ENCODE peak calls at places on chromosome 14, in ten cellular contexts. H is Peyer's patch, L is fibroblast of lung, K is GM12865, T is heart left ventricle, G is uterus, O is gastrocnemius medialis, Z is MM.1S, E is choroid plexus epithelial cell, X is astrocyte of the cerebellum. Y is an unnamed sample.

GRCh38 chr14:75829316-75829715 is 152.5 kb downstream of the TGFB3 start:
- DNase-seq in O (no peak), K (no peak), X (no peak), E (no peak), T (no peak), G (no peak), H (no peak), Z (no peak), L (no peak), Y (no peak)

GRCh38 chr14:92603309-92604257 is 90.0 kb downstream of the RIN3 start:
- DNase-seq in X (peak; percentile 94), K (no peak), G (no peak), Z (no peak), L (peak; percentile 78), O (no peak), E (peak; percentile 92), T (peak; percentile 74), H (no peak), Y (peak; percentile 56)

GRCh38 chr14:79044894-79045624 is 874.9 kb downstream of the NRXN3 start:
- DNase-seq in T (no peak), E (peak; percentile 72), L (peak; percentile 64), O (no peak), Z (no peak), K (no peak), X (peak; percentile 83), H (no peak), G (peak; percentile 73), Y (no peak)

GRCh38 chr14:75280831-75281690 is 2.4 kb downstream of the FOS start:
- DNase-seq in G (no peak), K (no peak), E (peak; percentile 52), Z (no peak), O (no peak), X (no peak), L (peak; percentile 41), T (no peak), H (no peak), Y (no peak)

GRCh38 chr14:65431951-65432350 is 19.4 kb downstream of the FUT8 start:
- DNase-seq in T (no peak), H (no peak), O (no peak), K (no peak), Z (no peak), E (peak; percentile 85), L (no peak), G (no peak), X (no peak), Y (no peak)

GRCh38 chr14:74619672-74620131 is 7.7 kb upstream of the LTBP2 start:
- DNase-seq in G (peak; percentile 95), O (peak; percentile 57), T (peak; percentile 91), K (no peak), E (peak; percentile 98), Z (no peak), L (peak; percentile 97), H (peak; percentile 79), X (peak; percentile 95), Y (no peak)

GRCh38 chr14:55731881-55732498 is 152.0 kb downstream of the KTN1 start:
- DNase-seq in K (peak; percentile 49), G (no peak), O (no peak), E (peak; percentile 62), H (peak; percentile 65), L (peak; percentile 47), T (no peak), Z (no peak), X (no peak), Y (peak; percentile 72)

GRCh38 chr14:33782923-33783322 is 168.0 kb downstream of the EGLN3 start:
- DNase-seq in Z (no peak), G (no peak), L (no peak), H (no peak), T (no peak), X (no peak), O (no peak), K (no peak), E (no peak), Y (no peak)

GRCh38 chr14:78902010-78902623 is 731.9 kb downstream of the NRXN3 start:
- DNase-seq in K (peak; percentile 47), E (peak; percentile 78), O (no peak), T (no peak), H (no peak), G (no peak), X (peak; percentile 13), Z (peak; percentile 21), L (peak; percentile 36), Y (peak; percentile 28)

GRCh38 chr14:29710015-29710414 is 217.6 kb downstream of the PRKD1 start:
- DNase-seq in E (peak; percentile 42), X (no peak), Z (no peak), H (no peak), K (no peak), T (no peak), L (peak; percentile 40), G (no peak), O (no peak), Y (no peak)

GRCh38 chr14:101950516-101951215 is 13.7 kb upstream of the DYNC1H1 start:
- DNase-seq in L (no peak), G (no peak), O (no peak), K (no peak), H (no peak), E (no peak), Z (no peak), X (no peak), T (no peak), Y (no peak)

GRCh38 chr14:31881531-31882310 is 195.4 kb upstream of the ARHGAP5 start:
- DNase-seq in T (no peak), O (no peak), E (peak; percentile 40), H (no peak), X (no peak), K (no peak), G (no peak), L (no peak), Z (no peak), Y (no peak)

GRCh38 chr14:100304825-100305445 is 1.3 kb downstream of the SLC25A29 start:
- DNase-seq in H (peak; percentile 72), T (no peak), O (no peak), K (no peak), Z (no peak), L (no peak), X (no peak), E (peak; percentile 46), G (peak; percentile 62), Y (peak; percentile 37)

GRCh38 chr14:23512156-23512555 is 39.4 kb downstream of the ZFHX2 start:
- DNase-seq in L (no peak), X (no peak), T (no peak), Z (no peak), H (no peak), G (no peak), O (no peak), K (no peak), E (no peak), Y (peak; percentile 41)

GRCh38 chr14:31084385-31084784 is 58.2 kb upstream of the STRN3 start:
- DNase-seq in O (no peak), G (no peak), E (no peak), H (no peak), Z (no peak), T (no peak), X (no peak), K (peak; percentile 47), L (no peak), Y (no peak)

GRCh38 chr14:91867316-91867988 is at the start of gene TC2N:
- DNase-seq in Z (no peak), H (peak; percentile 71), E (no peak), G (no peak), K (peak; percentile 69), L (no peak), T (no peak), O (no peak), X (no peak), Y (peak; percentile 83)

GRCh38 chr14:74571901-74572828 is 39.9 kb downstream of the LTBP2 start:
- DNase-seq in L (peak; percentile 98), G (peak; percentile 76), O (no peak), H (no peak), K (no peak), Z (no peak), X (peak; percentile 95), T (peak; percentile 40), E (peak; percentile 99), Y (peak; percentile 40)

DNA sequence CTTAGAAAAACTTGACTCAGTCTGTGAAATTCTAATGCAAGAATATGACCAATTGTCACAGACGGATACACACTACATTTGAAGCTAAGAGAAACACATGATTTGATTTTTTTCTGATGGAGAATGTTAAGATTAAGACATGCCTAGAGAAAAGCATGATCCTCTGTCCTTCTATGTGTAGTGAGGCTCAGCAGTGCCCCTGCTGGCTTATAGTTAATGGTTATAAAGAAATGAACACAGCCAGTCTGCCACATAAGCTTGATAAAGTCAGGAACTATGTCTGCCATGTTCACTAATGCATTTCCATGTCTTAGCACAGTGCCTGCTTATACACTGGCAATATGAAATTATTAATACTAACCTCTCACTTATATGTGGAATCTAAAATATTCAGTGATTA is 168.1 kb upstream of the DAAM1 start:
- DNase-seq in H (no peak), K (peak; percentile 32), T (no peak), Z (no peak), O (no peak), G (no peak), E (peak; percentile 75), L (peak; percentile 51), X (peak; percentile 3), Y (peak; percentile 7)
- TF ChIP-seq CTCF in H (no peak), K (peak; percentile 44), T (peak; percentile 30), Z (peak; percentile 26), O (no peak), G (no peak), E (peak; percentile 75), L (peak; percentile 44), X (peak; percentile 51), Y (peak; percentile 22)

GRCh38 chr14:52923902-52924575 is 26.8 kb downstream of the FERMT2 start:
- DNase-seq in L (no peak), T (no peak), H (no peak), E (no peak), X (no peak), O (no peak), Z (no peak), K (peak; percentile 43), G (no peak), Y (peak; percentile 31)
- TF ChIP-seq CTCF in L (no peak), T (no peak), H (no peak), E (no peak), X (no peak), O (peak; percentile 33), Z (peak; percentile 13), K (peak; percentile 35), G (no peak), Y (no peak)

GRCh38 chr14:87397499-87397898 is 595.5 kb downstream of the GALC start:
- DNase-seq in E (no peak), H (no peak), L (no peak), T (no peak), O (no peak), Z (peak; percentile 80), K (peak; percentile 35), X (no peak), G (no peak), Y (no peak)
- TF ChIP-seq CTCF in E (no peak), H (no peak), L (no peak), T (no peak), O (no peak), Z (peak; percentile 5), K (no peak), X (no peak), G (no peak), Y (no peak)

DNA sequence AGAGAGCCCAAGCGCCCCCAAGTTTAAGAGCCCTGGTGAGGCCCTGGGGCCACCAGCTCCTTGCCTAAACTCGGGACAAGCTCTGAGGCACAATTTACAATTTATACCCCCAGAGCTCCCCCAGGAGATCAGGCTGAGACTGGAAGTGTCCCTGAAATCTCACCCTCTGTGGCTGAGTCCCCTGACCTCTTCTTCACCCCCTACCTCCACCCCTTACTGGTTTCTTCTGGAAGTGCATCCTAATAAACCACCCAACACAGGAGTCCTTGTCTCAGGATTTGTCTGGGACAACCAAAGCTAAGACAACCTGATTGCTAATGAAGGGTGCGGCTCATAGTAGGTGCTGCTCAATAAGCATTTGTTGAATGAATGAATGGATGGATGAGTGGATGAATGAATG is 206.4 kb downstream of the BCL11B start:
- DNase-seq in X (no peak), O (no peak), K (no peak), H (no peak), E (no peak), T (no peak), G (no peak), L (no peak), Z (no peak), Y (no peak)
- TF ChIP-seq CTCF in X (no peak), O (no peak), K (no peak), H (no peak), E (no peak), T (no peak), G (no peak), L (no peak), Z (no peak), Y (no peak)